ENCODE peak calls at places on chromosomes 1 and 21, in five cellular contexts. A is CD4-positive, alpha-beta T cell; Y is AG10803; G is kidney epithelial cell; J is nephron progenitor cell. R is an unnamed sample.

GRCh38 chr1:27504588-27505419 is 14.8 kb upstream of the WASF2 start:
- DNase-seq in J (peak), G (no peak), Y (peak), A (no peak), R (no peak)

GRCh38 chr1:71400050-71400449 is 319.2 kb upstream of the ZRANB2 start:
- DNase-seq in G (no peak), J (no peak), A (no peak), Y (no peak), R (no peak)

GRCh38 chr1:154419620-154420020 is 14.5 kb downstream of the IL6R start:
- DNase-seq in J (no peak), A (peak), G (peak), Y (peak), R (peak)

GRCh38 chr1:19403256-19403655 is 82.1 kb downstream of the CAPZB start:
- DNase-seq in A (no peak), Y (no peak), J (no peak), G (no peak), R (no peak)

GRCh38 chr21:44710756-44711326 is 531 bp downstream of the TSPEAR start:
- DNase-seq in Y (no peak), A (no peak), J (no peak), G (no peak), R (no peak)

GRCh38 chr1:10815863-10816195 is 19.4 kb upstream of the CASZ1 start:
- DNase-seq in G (no peak), A (no peak), J (no peak), Y (no peak), R (no peak)

GRCh38 chr21:46185717-46186116 is 1.5 kb upstream of the SPATC1L start:
- DNase-seq in Y (no peak), A (no peak), J (no peak), G (no peak), R (no peak)

GRCh38 chr21:45787371-45787770 is 143.8 kb downstream of the PCBP3 start:
- DNase-seq in Y (no peak), J (no peak), A (no peak), G (no peak), R (no peak)

GRCh38 chr1:147627435-147628110 is 42.8 kb downstream of the ACP6 start:
- DNase-seq in J (peak), A (peak), G (no peak), Y (peak), R (peak)

GRCh38 chr1:7003676-7004075 is 218.4 kb downstream of the CAMTA1 start:
- DNase-seq in J (no peak), Y (no peak), A (no peak), G (no peak), R (no peak)

GRCh38 chr1:11858968-11859871 is 475 bp upstream of the NPPB start:
- DNase-seq in G (peak), J (peak), A (peak), Y (peak), R (peak)

GRCh38 chr1:206002833-206003532 is at the start of gene RAB7B:
- DNase-seq in A (no peak), Y (peak), G (no peak), J (no peak), R (no peak)

GRCh38 chr1:214583113-214583512 is 19.9 kb upstream of the CENPF start:
- DNase-seq in Y (no peak), G (no peak), A (no peak), J (no peak), R (no peak)

GRCh38 chr1:214583824-214584554 is 19.0 kb upstream of the CENPF start:
- DNase-seq in Y (no peak), J (no peak), A (no peak), G (no peak), R (no peak)

GRCh38 chr1:214586621-214587020 is 16.4 kb upstream of the CENPF start:
- DNase-seq in G (no peak), A (no peak), Y (no peak), J (no peak), R (no peak)

GRCh38 chr1:214587165-214587564 is 15.8 kb upstream of the CENPF start:
- DNase-seq in A (no peak), Y (no peak), J (no peak), G (no peak), R (no peak)

GRCh38 chr1:214584805-214585766 is 17.9 kb upstream of the CENPF start:
- DNase-seq in Y (peak), A (no peak), G (no peak), J (no peak), R (no peak)
- TF ChIP-seq CTCF in Y (peak), A (peak), G (peak), J (peak), R (peak)

DNA sequence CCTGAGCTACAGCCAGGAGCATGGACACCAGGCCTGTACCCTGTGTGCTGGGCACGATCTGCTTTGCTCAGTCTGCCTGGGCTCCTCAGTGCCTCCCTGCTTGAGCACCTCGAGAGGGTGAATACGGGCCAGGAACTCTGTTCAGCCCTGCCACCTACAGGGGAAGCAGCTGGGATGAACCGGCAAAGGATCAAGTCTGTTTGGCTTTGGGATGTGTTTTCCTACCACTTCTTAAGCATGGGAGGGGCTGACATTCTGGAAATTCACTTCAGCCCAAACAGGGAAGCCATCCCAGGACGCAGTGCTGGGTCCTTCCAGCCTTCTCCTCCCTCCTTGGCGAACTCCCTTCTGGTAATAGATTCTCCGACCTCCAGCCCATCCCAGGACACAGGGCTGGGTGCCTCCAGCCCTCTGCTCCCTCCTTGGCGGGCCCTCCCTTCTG is 55.8 kb upstream of the SELENON start:
- DNase-seq in A (no peak), G (no peak), J (peak), Y (peak), R (no peak)
- TF ChIP-seq CTCF in A (no peak), G (peak), J (no peak), Y (peak), R (peak)

DNA sequence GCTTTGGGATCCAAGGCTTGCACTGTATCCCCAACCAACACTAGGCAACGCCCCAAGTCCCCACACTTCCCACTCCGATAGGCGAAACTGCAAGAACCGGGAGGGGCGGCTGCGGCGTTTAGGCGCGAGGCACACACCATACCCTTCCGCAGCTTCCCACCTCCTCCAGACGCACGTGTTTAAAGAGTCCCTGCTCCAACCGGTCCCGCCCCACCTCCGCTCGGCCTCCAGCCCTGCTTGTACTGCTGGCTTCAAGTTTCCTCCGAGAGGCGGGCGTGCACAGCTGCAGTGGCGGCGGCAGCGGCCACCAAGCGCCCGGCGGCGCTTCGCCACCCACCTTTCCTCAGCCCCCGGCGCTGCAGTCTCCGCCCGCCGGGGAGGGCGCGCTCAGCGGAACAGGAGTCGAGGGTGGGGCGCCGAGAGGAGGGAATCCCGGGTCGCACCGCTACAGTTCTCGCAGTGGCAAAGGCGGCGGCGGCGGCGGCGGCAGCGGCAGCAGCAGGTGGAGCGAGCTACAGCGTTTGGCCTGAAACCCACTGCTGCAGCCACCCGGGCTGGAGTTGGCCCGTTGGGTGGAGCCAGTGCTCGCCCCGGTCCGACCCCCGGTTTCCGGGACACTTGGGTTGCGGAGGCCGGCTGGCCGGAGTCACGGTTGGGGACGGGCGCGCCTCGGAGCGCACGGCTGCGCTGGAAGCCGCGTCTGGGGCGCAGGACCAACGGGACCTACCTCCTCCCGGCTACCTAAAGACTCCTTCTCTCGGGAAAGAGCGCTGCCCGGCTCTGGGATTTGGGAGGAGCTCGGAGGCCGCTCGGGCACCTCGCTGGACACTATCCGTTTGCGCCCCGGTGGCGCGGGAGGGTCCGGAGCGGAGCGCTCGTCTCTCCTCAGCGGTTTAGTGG is at the start of gene CNIH3:
- DNase-seq in G (no peak), Y (peak), J (peak), A (no peak), R (peak)
- TF ChIP-seq CTCF in G (no peak), Y (no peak), J (no peak), A (no peak), R (no peak)

GRCh38 chr1:9593492-9594465 is 5.1 kb downstream of the TMEM201 start:
- DNase-seq in Y (peak), A (no peak), G (peak), J (peak), R (no peak)
- TF ChIP-seq CTCF in Y (no peak), A (no peak), G (no peak), J (no peak), R (peak)

GRCh38 chr1:203797948-203798347 is 2.5 kb downstream of the ZBED6 start:
- DNase-seq in J (no peak), A (no peak), G (no peak), Y (peak), R (no peak)
- TF ChIP-seq CTCF in J (no peak), A (no peak), G (no peak), Y (no peak), R (no peak)

GRCh38 chr1:186323865-186324264 is 51.2 kb downstream of the TPR start:
- DNase-seq in Y (no peak), J (no peak), G (no peak), A (no peak), R (no peak)

GRCh38 chr1:186327331-186327730 is 47.7 kb downstream of the TPR start:
- DNase-seq in Y (no peak), A (no peak), J (no peak), G (no peak), R (no peak)

GRCh38 chr1:186326009-186326408 is 49.0 kb downstream of the TPR start:
- DNase-seq in Y (peak), A (no peak), J (no peak), G (no peak), R (no peak)

GRCh38 chr1:186330758-186331157 is 44.3 kb downstream of the TPR start:
- DNase-seq in J (no peak), Y (no peak), A (no peak), G (no peak), R (no peak)

DNA sequence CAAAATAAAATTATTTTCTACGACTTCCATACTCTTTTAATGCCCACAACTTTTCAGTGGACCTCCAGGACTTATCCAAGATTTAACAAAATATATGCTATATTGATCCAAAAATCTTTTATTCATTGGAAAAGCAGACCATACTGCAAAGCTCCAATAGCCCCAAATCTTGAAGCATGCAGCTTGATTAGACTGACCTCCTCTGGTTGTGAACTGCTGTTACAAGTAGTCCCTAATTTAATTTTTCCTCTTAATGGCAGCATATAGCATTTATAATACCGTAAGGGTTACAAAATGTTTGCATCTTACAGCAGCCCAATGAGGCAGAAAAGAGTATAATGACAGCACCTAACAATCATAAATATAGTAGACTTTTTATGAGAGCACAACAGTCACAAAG is 49.8 kb downstream of the TPR start:
- DNase-seq in G (no peak), Y (peak), J (no peak), A (no peak), R (peak)
- TF ChIP-seq CTCF in G (peak), Y (peak), J (peak), A (peak), R (peak)

DNA sequence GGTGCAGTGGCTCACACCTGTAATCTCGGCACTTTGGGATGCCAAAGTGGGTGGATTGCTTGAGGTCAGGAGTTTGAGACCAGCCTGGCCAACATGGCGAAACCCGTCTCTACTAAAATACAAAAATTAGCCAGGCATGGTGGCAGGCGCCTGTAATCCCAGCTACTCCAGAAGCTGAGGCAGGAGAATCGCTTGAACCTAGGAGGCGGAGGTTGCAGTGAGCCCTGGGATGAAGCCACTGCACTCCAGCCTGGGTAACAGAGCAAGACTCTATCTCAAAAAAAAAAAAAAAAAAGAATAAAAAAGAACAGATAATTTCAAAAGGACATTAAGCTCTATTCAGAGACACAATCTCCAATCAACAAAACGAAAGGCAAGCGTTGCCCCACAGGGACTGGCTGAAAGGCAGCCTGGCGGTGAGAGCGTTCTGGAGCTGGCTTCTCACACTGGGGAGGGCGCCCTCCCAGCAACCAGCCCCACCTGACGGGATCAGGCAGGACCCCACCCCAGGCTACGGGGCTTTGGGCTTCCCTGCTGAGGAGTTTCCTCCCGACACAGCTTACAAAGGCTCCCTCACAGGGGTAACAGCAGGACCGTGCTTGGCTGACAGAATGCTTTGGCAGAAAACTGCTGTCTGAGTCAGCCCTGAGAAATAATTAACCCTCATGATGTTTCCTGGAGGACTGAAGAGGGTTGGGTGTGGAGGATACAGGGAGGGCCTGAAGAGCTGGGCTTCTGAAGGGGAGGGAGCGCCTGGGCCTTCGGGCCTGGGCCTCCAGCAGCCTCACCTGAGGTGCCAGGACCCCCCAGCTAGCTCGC is 31.1 kb upstream of the SRP9 start:
- DNase-seq in Y (peak), G (peak), J (peak), A (no peak), R (peak)
- TF ChIP-seq CTCF in Y (peak), G (no peak), J (no peak), A (no peak), R (peak)

DNA sequence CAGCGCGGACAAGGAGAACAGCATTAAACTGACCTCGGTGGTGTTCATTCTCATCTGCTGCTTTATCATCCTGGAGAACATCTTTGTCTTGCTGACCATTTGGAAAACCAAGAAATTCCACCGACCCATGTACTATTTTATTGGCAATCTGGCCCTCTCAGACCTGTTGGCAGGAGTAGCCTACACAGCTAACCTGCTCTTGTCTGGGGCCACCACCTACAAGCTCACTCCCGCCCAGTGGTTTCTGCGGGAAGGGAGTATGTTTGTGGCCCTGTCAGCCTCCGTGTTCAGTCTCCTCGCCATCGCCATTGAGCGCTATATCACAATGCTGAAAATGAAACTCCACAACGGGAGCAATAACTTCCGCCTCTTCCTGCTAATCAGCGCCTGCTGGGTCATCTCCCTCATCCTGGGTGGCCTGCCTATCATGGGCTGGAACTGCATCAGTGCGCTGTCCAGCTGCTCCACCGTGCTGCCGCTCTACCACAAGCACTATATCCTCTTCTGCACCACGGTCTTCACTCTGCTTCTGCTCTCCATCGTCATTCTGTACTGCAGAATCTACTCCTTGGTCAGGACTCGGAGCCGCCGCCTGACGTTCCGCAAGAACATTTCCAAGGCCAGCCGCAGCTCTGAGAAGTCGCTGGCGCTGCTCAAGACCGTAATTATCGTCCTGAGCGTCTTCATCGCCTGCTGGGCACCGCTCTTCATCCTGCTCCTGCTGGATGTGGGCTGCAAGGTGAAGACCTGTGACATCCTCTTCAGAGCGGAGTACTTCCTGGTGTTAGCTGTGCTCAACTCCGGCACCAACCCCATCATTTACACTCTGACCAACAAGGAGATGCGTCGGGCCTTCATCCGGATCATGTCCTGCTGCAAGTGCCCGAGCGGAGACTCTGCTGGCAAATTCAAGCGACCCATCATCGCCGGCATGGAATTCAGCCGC is 2.5 kb downstream of the S1PR1 start:
- DNase-seq in J (no peak), Y (no peak), A (peak), G (no peak), R (no peak)
- TF ChIP-seq CTCF in J (peak), Y (no peak), A (peak), G (no peak), R (no peak)